ENCODE peak calls at places on chromosomes 11 and 22, in seven cellular contexts. G is tibial nerve, U is A549, N is right lobe of liver, W is lower lobe of right lung, Z is IMR-90, Y is SK-N-SH. C is an unnamed sample. For H3K9me3, the result is how much of the 10 kb centered on the place peaks cover.

GRCh38 chr22:27004434-27004833 is 347.0 kb downstream of the MIAT start:
- DNase-seq in G (no peak), U (no peak), N (no peak), W (no peak), Z (no peak), Y (no peak), C (no peak)

GRCh38 chr11:45674481-45675190 is 9.2 kb upstream of the CHST1 start:
- DNase-seq in G (no peak), U (no peak), N (peak), W (no peak), Z (no peak), Y (no peak), C (no peak)

GRCh38 chr11:117807482-117808272 is 10.7 kb upstream of the DSCAML1 start:
- DNase-seq in G (peak), U (peak), N (peak), W (peak), Z (peak), Y (peak), C (peak)

GRCh38 chr11:10376061-10376460 is 71.2 kb downstream of the ADM start:
- DNase-seq in G (no peak), U (no peak), N (no peak), W (no peak), Z (no peak), Y (no peak), C (no peak)

GRCh38 chr22:37150701-37151100 is 985 bp upstream of the IL2RB start:
- DNase-seq in G (no peak), U (no peak), N (no peak), W (no peak), Z (no peak), Y (no peak), C (no peak)

GRCh38 chr11:106224172-106224571 is 146.7 kb downstream of the AASDHPPT start:
- DNase-seq in G (no peak), U (no peak), N (no peak), W (no peak), Z (no peak), Y (no peak), C (no peak)

GRCh38 chr11:44940424-44940823 is 10.3 kb downstream of the TP53I11 start:
- DNase-seq in G (no peak), U (no peak), N (no peak), W (no peak), Z (no peak), Y (no peak), C (no peak)

GRCh38 chr11:1923201-1923956 is 3.9 kb downstream of the TNNT3 start:
- DNase-seq in G (no peak), U (no peak), N (peak), W (no peak), Z (no peak), Y (no peak), C (no peak)

GRCh38 chr11:13169709-13170108 is 107.9 kb upstream of the BMAL1 start:
- DNase-seq in G (no peak), U (peak), N (no peak), W (no peak), Z (peak), Y (no peak), C (no peak)

GRCh38 chr22:37048133-37048532 is 3.4 kb upstream of the KCTD17 start:
- DNase-seq in G (no peak), U (no peak), N (no peak), W (no peak), Z (peak), Y (no peak), C (no peak)

GRCh38 chr11:58573451-58574104 is 2.1 kb downstream of the LPXN start:
- DNase-seq in G (peak), U (peak), N (no peak), W (peak), Z (peak), Y (no peak), C (no peak)

GRCh38 chr11:10777806-10778205 is 26.8 kb downstream of the CTR9 start:
- DNase-seq in G (no peak), U (no peak), N (no peak), W (no peak), Z (peak), Y (no peak), C (no peak)

GRCh38 chr11:95831198-95831883 is 41.0 kb downstream of the CEP57 start:
- DNase-seq in G (no peak), U (no peak), N (no peak), W (no peak), Z (peak), Y (no peak), C (no peak)

GRCh38 chr11:45698777-45699497 is 33.5 kb upstream of the CHST1 start:
- DNase-seq in G (no peak), U (no peak), N (no peak), W (no peak), Z (no peak), Y (no peak), C (no peak)

GRCh38 chr11:3195251-3196160 is 23.1 kb downstream of the MRGPRG start:
- DNase-seq in G (no peak), U (no peak), N (peak), W (peak), Z (peak), Y (no peak), C (peak)

GRCh38 chr11:44998051-44998450 is 47.4 kb upstream of the TP53I11 start:
- DNase-seq in G (no peak), U (no peak), N (no peak), W (no peak), Z (no peak), Y (no peak), C (no peak)

GRCh38 chr22:23862103-23862502 is 4.4 kb downstream of the SLC2A11 start:
- DNase-seq in G (no peak), U (peak), N (no peak), W (peak), Z (peak), Y (peak), C (no peak)

GRCh38 chr11:121282886-121283502 is 9.6 kb upstream of the SC5D start:
- DNase-seq in G (no peak), U (no peak), N (no peak), W (no peak), Z (no peak), Y (no peak), C (no peak)

DNA sequence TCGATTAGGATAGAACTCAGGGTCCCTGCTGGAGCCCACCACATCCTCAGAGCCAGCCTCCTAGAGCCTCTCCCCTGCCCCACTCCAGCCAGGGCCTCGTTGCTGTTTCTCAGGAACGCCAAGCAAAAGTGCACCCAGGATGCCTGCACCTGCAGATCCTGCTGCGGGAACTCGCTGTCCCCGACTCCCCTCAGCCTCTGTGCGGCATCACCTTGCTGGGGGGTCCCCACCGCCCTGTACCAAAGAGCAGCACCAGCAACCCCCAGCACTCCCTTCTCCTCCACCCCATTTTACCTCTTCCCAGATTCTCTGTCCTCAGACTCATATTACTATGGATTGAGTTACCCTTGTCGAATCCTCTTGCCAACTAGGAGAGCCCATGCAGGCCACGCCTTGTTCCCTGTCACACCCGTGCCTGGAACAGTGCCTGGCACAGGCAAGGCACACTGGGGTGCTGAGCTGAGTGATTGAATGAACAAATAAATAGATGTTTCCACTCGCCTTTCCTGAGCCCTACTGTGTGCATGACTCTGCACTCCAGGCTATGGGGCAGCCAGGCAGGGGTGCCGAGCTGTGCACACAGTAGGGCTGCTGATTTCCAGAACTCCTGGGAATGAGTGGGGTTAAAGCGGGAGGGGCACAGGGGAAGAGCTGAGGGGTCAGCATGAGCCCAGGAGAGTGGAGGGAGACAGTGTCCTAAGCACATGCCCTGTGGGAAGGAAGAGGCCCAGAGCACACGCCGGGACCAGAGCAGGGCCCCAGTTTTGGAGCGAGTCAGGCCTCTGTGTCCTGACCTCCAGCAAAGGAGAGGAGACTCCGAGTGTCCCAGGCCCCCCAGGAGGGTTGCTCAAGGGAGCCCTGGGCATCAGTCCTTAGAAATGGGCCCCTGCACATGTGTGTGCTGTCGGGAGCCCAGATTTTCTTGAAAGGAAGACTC is 44.3 kb downstream of the LINC01488 start:
- DNase-seq in G (no peak), U (no peak), N (peak), W (peak), Z (no peak), Y (no peak), C (peak)
- TF ChIP-seq CTCF in G (no peak), U (no peak), N (no peak), W (no peak), Z (no peak), Y (no peak), C (no peak)

GRCh38 chr11:60511393-60511792 is 3.8 kb upstream of the MS4A13 start:
- DNase-seq in G (no peak), U (no peak), N (no peak), W (no peak), Z (no peak), Y (no peak), C (no peak)
- H3K9me3 ChIP-seq in G (under half), U (under half), N (under half), W (under half), Z (under half), Y (under half), C (under half)

DNA sequence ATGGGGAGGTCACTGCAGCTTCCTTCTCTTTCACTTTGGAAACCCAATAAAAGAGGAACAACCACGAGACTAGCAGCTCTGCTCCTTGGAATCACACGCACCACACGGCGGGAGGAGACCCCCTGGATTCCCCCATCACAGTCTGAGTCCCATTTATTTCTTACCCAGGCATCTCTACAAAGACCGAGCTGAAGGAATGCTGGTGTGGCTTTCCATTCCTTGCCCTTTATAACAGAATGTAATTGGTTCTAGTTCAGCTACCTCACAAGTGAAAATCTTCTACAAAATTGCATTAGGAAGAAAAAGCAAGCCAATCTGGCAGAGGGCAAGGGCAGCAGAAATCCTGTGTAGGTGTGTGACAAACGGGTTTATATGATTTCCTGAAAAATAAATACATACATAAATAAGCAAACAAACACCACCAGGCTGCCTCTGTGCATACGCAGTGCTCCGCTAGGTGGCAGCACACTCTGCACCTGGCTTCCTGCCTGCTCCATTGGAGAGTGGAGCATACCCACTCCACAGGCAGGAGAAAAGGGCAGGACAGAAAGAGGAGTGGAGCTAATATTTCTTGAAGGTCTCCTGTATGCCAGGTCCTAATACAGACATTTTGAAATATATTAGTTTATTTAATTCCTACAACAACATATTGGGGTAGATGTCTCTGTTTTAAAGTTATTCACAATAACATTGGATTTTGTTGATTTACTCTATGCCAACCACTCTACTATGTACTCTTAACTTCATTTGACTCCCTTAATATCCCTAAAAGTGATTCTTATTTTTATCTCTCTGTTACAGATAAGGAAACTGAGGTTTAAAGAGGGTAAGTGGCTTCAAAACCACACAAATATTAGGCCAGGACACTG is 673.1 kb downstream of the KCNA4 start:
- DNase-seq in G (peak), U (peak), N (peak), W (peak), Z (peak), Y (peak), C (peak)
- TF ChIP-seq CTCF in G (peak), U (peak), N (peak), W (peak), Z (peak), Y (peak), C (peak)

GRCh38 chr11:8858808-8859207 is 52.2 kb upstream of the AKIP1 start:
- DNase-seq in G (no peak), U (no peak), N (no peak), W (no peak), Z (no peak), Y (no peak), C (no peak)
- H3K9me3 ChIP-seq in G (under half), U (under half), N (under half), W (under half), Z (under half), Y (under half), C (under half)

GRCh38 chr11:107646783-107647182 is 55.8 kb downstream of the ELMOD1 start:
- DNase-seq in G (no peak), U (no peak), N (no peak), W (no peak), Z (no peak), Y (no peak), C (no peak)
- TF ChIP-seq CTCF in G (no peak), U (no peak), N (no peak), W (no peak), Z (no peak), Y (no peak), C (no peak)

GRCh38 chr22:47284822-47285221 is 522.4 kb downstream of the TBC1D22A start:
- DNase-seq in G (no peak), U (no peak), N (no peak), W (no peak), Z (no peak), Y (no peak), C (peak)
- H3K9me3 ChIP-seq in G (under half), U (under half), N (under half), W (under half), Z (under half), Y (under half), C (under half)

C was measured in upper lobe of right lung.